ENCODE peak calls at places on chromosomes 12 and 14, in four cellular contexts. I is A549, B is neural crest cell, U is cardiac muscle cell. O is an unnamed sample.

GRCh38 chr12:3004655-3005565 is 45.7 kb downstream of the TEAD4 start:
- DNase-seq in I (no peak), U (no peak), B (no peak), O (no peak)

GRCh38 chr12:64675795-64676194 is 65.5 kb downstream of the RASSF3 start:
- DNase-seq in B (no peak), I (peak), U (peak), O (no peak)

GRCh38 chr12:97127061-97127460 is 220.0 kb downstream of the NEDD1 start:
- DNase-seq in B (no peak), I (no peak), U (no peak), O (no peak)

GRCh38 chr12:49369723-49370145 is 2.5 kb downstream of the SPATS2 start:
- DNase-seq in U (peak), I (peak), B (no peak), O (no peak)

GRCh38 chr12:31363416-31363809 is 37.5 kb upstream of the SINHCAF start:
- DNase-seq in U (no peak), I (no peak), B (no peak), O (no peak)

GRCh38 chr12:50458606-50459005 is 46.2 kb upstream of the DIP2B start:
- DNase-seq in I (no peak), U (peak), B (no peak), O (no peak)

GRCh38 chr12:53805067-53805466 is 53.3 kb upstream of the CISTR start:
- DNase-seq in U (peak), B (no peak), I (no peak), O (no peak)

GRCh38 chr14:38867561-38868150 is 235.4 kb downstream of the SEC23A start:
- DNase-seq in B (peak), I (peak), U (peak), O (peak)

GRCh38 chr12:27013606-27014084 is 539 bp downstream of the TM7SF3 start:
- DNase-seq in U (peak), B (peak), I (peak), O (no peak)

GRCh38 chr14:89451229-89451628 is 34.2 kb upstream of the FOXN3 start:
- DNase-seq in U (no peak), B (no peak), I (no peak), O (no peak)

GRCh38 chr14:61562321-61563161 is 132.8 kb upstream of the HIF1A start:
- DNase-seq in I (peak), U (peak), B (no peak), O (no peak)

GRCh38 chr14:69002069-69002468 is 23.0 kb upstream of the ACTN1 start:
- DNase-seq in I (peak), U (no peak), B (no peak), O (no peak)

GRCh38 chr12:50160643-50161042 is 6.5 kb downstream of the CERS5 start:
- DNase-seq in U (no peak), B (no peak), I (no peak), O (no peak)

GRCh38 chr14:60242420-60242819 is 6.6 kb upstream of the PPM1A start:
- DNase-seq in I (no peak), B (no peak), U (no peak), O (no peak)

GRCh38 chr14:21924479-21924878 is 250.9 kb upstream of the OR4E1 start:
- DNase-seq in I (no peak), U (no peak), B (no peak), O (no peak)

GRCh38 chr14:99628832-99629618 is 15.9 kb upstream of the HHIPL1 start:
- DNase-seq in I (peak), B (peak), U (peak), O (peak)

DNA sequence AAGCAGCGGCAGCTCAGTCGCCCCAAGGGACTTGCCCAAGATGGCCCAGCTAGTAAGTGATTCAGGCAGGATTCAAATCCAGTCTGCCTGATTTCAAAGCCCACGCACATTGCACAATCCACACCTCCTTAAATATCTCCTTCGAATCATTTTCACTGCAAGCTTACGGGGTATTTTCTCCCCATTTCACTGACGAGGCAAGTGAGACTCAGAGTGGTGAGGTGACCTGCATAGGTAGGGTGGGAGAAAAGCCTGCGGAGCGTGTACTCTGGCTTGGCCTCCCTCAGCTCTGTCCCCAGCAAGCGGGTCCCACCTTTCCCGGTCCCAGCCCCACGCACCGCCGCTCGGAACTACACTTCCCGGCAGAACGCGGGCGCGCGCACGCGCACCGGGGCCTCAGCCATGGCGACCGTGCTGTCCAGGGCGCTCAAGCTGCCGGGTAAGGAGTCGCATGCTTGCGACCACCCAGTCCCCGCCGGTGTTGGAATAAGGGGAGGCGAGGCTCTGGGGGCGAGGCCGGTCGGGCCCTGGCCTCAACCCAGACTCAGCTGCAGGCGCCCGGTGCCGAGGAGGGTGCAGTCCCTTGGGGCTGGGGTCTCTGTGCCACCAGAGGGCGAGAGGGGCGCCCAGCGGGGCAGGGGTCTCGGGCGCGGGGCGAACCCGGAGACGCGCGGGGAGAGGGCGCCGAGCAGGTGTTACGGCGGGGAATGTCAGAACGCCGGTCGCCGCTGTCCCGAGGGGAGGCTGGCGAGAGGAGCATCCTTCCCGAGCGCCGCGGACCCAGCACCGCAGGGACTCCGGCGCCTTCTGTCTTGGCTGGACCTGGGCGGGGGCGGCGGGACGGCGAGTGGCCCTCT is at the start of gene FAM234B:
- DNase-seq in I (peak), B (peak), U (peak), O (peak)
- TF ChIP-seq CTCF in I (peak), B (peak), U (peak), O (peak)

GRCh38 chr14:24279301-24280186 is 8.1 kb upstream of the RABGGTA start:
- DNase-seq in B (no peak), I (peak), U (no peak), O (no peak)
- TF ChIP-seq CTCF in B (no peak), I (no peak), U (peak), O (no peak)

DNA sequence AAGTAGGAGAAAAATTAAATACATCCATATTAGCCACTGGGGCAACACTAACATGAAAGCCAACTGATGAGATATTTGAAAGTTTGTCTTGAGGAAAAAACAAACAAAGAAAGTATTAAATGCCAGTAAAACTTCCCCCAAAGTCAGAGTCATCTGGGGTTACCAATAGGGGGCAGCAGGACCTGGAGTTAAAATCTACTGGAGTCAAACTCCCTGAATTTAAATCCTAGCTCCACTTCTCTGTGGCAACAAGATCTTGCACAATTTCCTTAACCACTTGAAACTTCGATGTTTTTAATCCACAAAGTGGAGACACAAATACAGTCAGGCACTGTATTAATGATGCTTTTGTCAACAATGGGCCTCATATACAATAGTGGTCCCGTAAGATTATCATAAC is 14.4 kb downstream of the PLEKHG7 start:
- DNase-seq in U (peak), I (no peak), B (no peak), O (no peak)
- TF ChIP-seq CTCF in U (peak), I (peak), B (peak), O (no peak)

DNA sequence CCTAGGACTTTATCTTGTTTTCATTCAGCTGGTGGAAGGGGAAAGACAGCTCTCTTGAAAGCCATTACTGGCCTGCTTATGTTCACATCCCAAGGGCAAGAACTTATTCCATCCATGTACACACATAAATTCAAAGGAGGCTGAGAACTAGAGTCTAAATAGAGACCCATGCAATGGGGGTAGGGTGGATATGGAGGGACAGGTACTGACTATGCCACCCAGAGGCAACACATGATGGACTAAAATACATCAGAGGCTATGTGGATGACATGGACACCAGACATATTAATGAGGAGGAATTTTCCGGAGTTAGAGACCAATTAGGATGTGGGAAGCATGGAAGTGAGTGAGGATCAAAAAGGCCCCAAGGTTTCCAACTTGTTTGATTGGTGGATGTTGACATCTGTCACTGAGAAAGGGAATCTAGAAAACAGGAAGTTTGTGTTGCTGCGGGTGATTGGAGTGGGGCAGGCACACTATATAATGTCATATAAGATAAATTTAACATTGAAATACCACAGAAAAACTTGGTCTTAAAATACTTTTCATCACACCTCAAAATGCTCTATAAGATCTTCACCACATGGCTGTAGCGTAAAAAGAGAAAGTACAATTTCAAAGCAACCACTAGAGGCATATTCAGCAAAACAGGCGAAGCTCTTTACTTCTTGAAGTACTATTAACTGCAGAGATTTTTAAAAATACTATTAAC is 130.4 kb downstream of the GRIP1 start:
- DNase-seq in U (peak), B (no peak), I (no peak), O (no peak)
- TF ChIP-seq CTCF in U (peak), B (peak), I (no peak), O (peak)

GRCh38 chr12:60830381-60830780 is 1234.6 kb downstream of the SLC16A7 start:
- DNase-seq in B (no peak), U (no peak), I (no peak), O (no peak)
- TF ChIP-seq CTCF in B (no peak), U (no peak), I (no peak), O (no peak)

GRCh38 chr14:41295734-41296133 is 310.9 kb upstream of the LRFN5 start:
- DNase-seq in B (no peak), I (no peak), U (no peak), O (no peak)

GRCh38 chr14:41297961-41298690 is 308.6 kb upstream of the LRFN5 start:
- DNase-seq in U (peak), I (no peak), B (no peak), O (no peak)

GRCh38 chr14:41303506-41303905 is 303.2 kb upstream of the LRFN5 start:
- DNase-seq in U (no peak), I (no peak), B (no peak), O (no peak)

GRCh38 chr14:41302776-41303175 is 303.9 kb upstream of the LRFN5 start:
- DNase-seq in U (no peak), I (no peak), B (no peak), O (no peak)

GRCh38 chr14:41299924-41300323 is 306.8 kb upstream of the LRFN5 start:
- DNase-seq in I (no peak), B (no peak), U (no peak), O (no peak)
- TF ChIP-seq CTCF in I (no peak), B (peak), U (no peak), O (peak)

DNA sequence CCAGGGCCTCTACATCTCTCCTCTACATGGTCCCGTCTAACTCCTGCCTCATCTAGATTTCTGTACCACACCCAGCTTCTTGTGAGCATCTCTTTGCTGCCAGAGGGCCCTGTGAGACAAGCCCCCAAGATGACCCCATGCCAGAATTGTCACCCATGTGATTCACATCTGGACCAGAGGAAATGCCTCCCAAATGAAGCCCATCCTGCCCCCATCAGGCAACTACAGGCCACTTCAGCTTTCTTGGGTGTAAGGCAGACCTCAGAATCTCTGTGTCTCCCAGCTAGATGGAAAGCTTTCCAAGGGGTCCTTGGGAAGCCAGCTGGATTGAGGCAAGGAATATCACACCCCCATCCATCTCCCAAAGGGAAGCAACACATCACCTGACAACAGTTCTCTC is 9.3 kb upstream of the OAS3 start:
- DNase-seq in U (no peak), B (no peak), I (no peak), O (no peak)
- TF ChIP-seq CTCF in U (peak), B (no peak), I (no peak), O (no peak)

O was measured in nephron progenitor cell.